ENCODE peak calls at places on chromosome 1, in nine cellular contexts. One of them, this sample, is unnamed.

GRCh38 chr1:45526135-45526644 is 4.5 kb upstream of the PRDX1 start:
- DNase-seq in cardiac muscle cell: no peak
- DNase-seq in NCI-H1105: no peak
- DNase-seq in GM12864: no peak
- DNase-seq in iPS-NIHi11: no peak
- DNase-seq in cerebellum: no peak
- DNase-seq in activated CD8-positive, alpha-beta memory T cell treated with anti-CD3 and anti-CD28 coated beads for 24 hours: no peak
- DNase-seq in left colon: no peak
- DNase-seq in kidney: no peak
- DNase-seq in this sample: no peak

GRCh38 chr1:109299087-109299983 is 7.5 kb downstream of the MYBPHL start:
- DNase-seq in cardiac muscle cell: peak
- DNase-seq in NCI-H1105: no peak
- DNase-seq in GM12864: no peak
- DNase-seq in iPS-NIHi11: no peak
- DNase-seq in cerebellum: peak
- DNase-seq in activated CD8-positive, alpha-beta memory T cell treated with anti-CD3 and anti-CD28 coated beads for 24 hours: no peak
- DNase-seq in left colon: no peak
- DNase-seq in kidney: no peak
- DNase-seq in this sample: no peak

GRCh38 chr1:244970236-244970652 is 105.9 kb upstream of the HNRNPU start:
- DNase-seq in cardiac muscle cell: peak
- DNase-seq in NCI-H1105: peak
- DNase-seq in GM12864: no peak
- DNase-seq in iPS-NIHi11: peak
- DNase-seq in cerebellum: no peak
- DNase-seq in activated CD8-positive, alpha-beta memory T cell treated with anti-CD3 and anti-CD28 coated beads for 24 hours: peak
- DNase-seq in left colon: peak
- DNase-seq in kidney: peak
- DNase-seq in this sample: peak

GRCh38 chr1:244066954-244067716 is 16.1 kb downstream of the ZBTB18 start:
- DNase-seq in cardiac muscle cell: no peak
- DNase-seq in NCI-H1105: no peak
- DNase-seq in GM12864: no peak
- DNase-seq in iPS-NIHi11: peak
- DNase-seq in cerebellum: no peak
- DNase-seq in activated CD8-positive, alpha-beta memory T cell treated with anti-CD3 and anti-CD28 coated beads for 24 hours: no peak
- DNase-seq in left colon: no peak
- DNase-seq in kidney: no peak
- DNase-seq in this sample: peak

GRCh38 chr1:89126234-89126580 is 293 bp upstream of the GBP2 start:
- DNase-seq in cardiac muscle cell: no peak
- DNase-seq in NCI-H1105: no peak
- DNase-seq in GM12864: no peak
- DNase-seq in iPS-NIHi11: no peak
- DNase-seq in cerebellum: no peak
- DNase-seq in activated CD8-positive, alpha-beta memory T cell treated with anti-CD3 and anti-CD28 coated beads for 24 hours: no peak
- DNase-seq in left colon: no peak
- DNase-seq in kidney: no peak
- DNase-seq in this sample: no peak

GRCh38 chr1:202561726-202562442 is 148.4 kb downstream of the SYT2 start:
- DNase-seq in cardiac muscle cell: no peak
- DNase-seq in NCI-H1105: no peak
- DNase-seq in GM12864: no peak
- DNase-seq in iPS-NIHi11: peak
- DNase-seq in cerebellum: no peak
- DNase-seq in activated CD8-positive, alpha-beta memory T cell treated with anti-CD3 and anti-CD28 coated beads for 24 hours: no peak
- DNase-seq in left colon: no peak
- DNase-seq in kidney: no peak
- DNase-seq in this sample: no peak

GRCh38 chr1:65170511-65171142 is 22.6 kb downstream of the AK4 start:
- DNase-seq in cardiac muscle cell: peak
- DNase-seq in NCI-H1105: no peak
- DNase-seq in GM12864: no peak
- DNase-seq in iPS-NIHi11: no peak
- DNase-seq in cerebellum: peak
- DNase-seq in activated CD8-positive, alpha-beta memory T cell treated with anti-CD3 and anti-CD28 coated beads for 24 hours: no peak
- DNase-seq in left colon: no peak
- DNase-seq in kidney: no peak
- DNase-seq in this sample: no peak

GRCh38 chr1:155379180-155379876 is 58.6 kb downstream of the RUSC1 start:
- DNase-seq in cardiac muscle cell: peak
- DNase-seq in NCI-H1105: peak
- DNase-seq in GM12864: no peak
- DNase-seq in iPS-NIHi11: peak
- DNase-seq in cerebellum: peak
- DNase-seq in activated CD8-positive, alpha-beta memory T cell treated with anti-CD3 and anti-CD28 coated beads for 24 hours: no peak
- DNase-seq in left colon: no peak
- DNase-seq in kidney: no peak
- DNase-seq in this sample: peak

GRCh38 chr1:203823306-203823705 is 27.9 kb downstream of the ZBED6 start:
- DNase-seq in cardiac muscle cell: no peak
- DNase-seq in NCI-H1105: no peak
- DNase-seq in GM12864: no peak
- DNase-seq in iPS-NIHi11: no peak
- DNase-seq in cerebellum: no peak
- DNase-seq in activated CD8-positive, alpha-beta memory T cell treated with anti-CD3 and anti-CD28 coated beads for 24 hours: no peak
- DNase-seq in left colon: no peak
- DNase-seq in kidney: no peak
- DNase-seq in this sample: no peak

GRCh38 chr1:212753766-212754165 is 37.8 kb downstream of the NSL1 start:
- DNase-seq in cardiac muscle cell: no peak
- DNase-seq in NCI-H1105: no peak
- DNase-seq in GM12864: no peak
- DNase-seq in iPS-NIHi11: no peak
- DNase-seq in cerebellum: no peak
- DNase-seq in activated CD8-positive, alpha-beta memory T cell treated with anti-CD3 and anti-CD28 coated beads for 24 hours: no peak
- DNase-seq in left colon: no peak
- DNase-seq in kidney: no peak
- DNase-seq in this sample: no peak

GRCh38 chr1:165531021-165531420 is 12.8 kb upstream of the LRRC52 start:
- DNase-seq in cardiac muscle cell: no peak
- DNase-seq in NCI-H1105: no peak
- DNase-seq in GM12864: no peak
- DNase-seq in iPS-NIHi11: no peak
- DNase-seq in cerebellum: no peak
- DNase-seq in activated CD8-positive, alpha-beta memory T cell treated with anti-CD3 and anti-CD28 coated beads for 24 hours: no peak
- DNase-seq in left colon: no peak
- DNase-seq in kidney: no peak
- DNase-seq in this sample: no peak

GRCh38 chr1:29974345-29974744 is 738.0 kb downstream of the PTPRU start:
- DNase-seq in cardiac muscle cell: peak
- DNase-seq in NCI-H1105: no peak
- DNase-seq in GM12864: no peak
- DNase-seq in iPS-NIHi11: peak
- DNase-seq in cerebellum: no peak
- DNase-seq in activated CD8-positive, alpha-beta memory T cell treated with anti-CD3 and anti-CD28 coated beads for 24 hours: peak
- DNase-seq in left colon: no peak
- DNase-seq in kidney: no peak
- DNase-seq in this sample: no peak